ENCODE peak calls at places on chromosomes 12 and 14, in ten cellular contexts. One of them, this sample, is unnamed.

GRCh38 chr12:80937391-80938238 is at the start of gene LIN7A:
- DNase-seq in IMR-90: peak
- DNase-seq in SK-N-SH: peak
- DNase-seq in AG04450: no peak
- DNase-seq in transverse colon: peak
- DNase-seq in heart right ventricle: peak
- DNase-seq in astrocyte: peak
- DNase-seq in GM23338: peak
- DNase-seq in uterus: peak
- DNase-seq in RWPE1: no peak
- DNase-seq in this sample: peak

GRCh38 chr14:24113801-24114535 is 609 bp upstream of the DCAF11 start:
- DNase-seq in GM23338: peak
- DNase-seq in transverse colon: peak
- DNase-seq in SK-N-SH: peak
- DNase-seq in RWPE1: peak
- DNase-seq in AG04450: peak
- DNase-seq in IMR-90: peak
- DNase-seq in astrocyte: peak
- DNase-seq in heart right ventricle: peak
- DNase-seq in uterus: peak
- DNase-seq in this sample: peak

GRCh38 chr12:6341439-6342139 is at the start of gene TNFRSF1A:
- DNase-seq in RWPE1: peak
- DNase-seq in heart right ventricle: peak
- DNase-seq in AG04450: peak
- DNase-seq in transverse colon: peak
- DNase-seq in uterus: peak
- DNase-seq in GM23338: peak
- DNase-seq in astrocyte: peak
- DNase-seq in IMR-90: peak
- DNase-seq in SK-N-SH: peak
- DNase-seq in this sample: peak

GRCh38 chr12:54024127-54024526 is 4.1 kb upstream of the HOXC6 start:
- DNase-seq in astrocyte: no peak
- DNase-seq in AG04450: no peak
- DNase-seq in GM23338: peak
- DNase-seq in SK-N-SH: no peak
- DNase-seq in IMR-90: no peak
- DNase-seq in transverse colon: no peak
- DNase-seq in RWPE1: no peak
- DNase-seq in heart right ventricle: no peak
- DNase-seq in uterus: no peak
- DNase-seq in this sample: no peak

GRCh38 chr12:75155962-75156361 is 53.7 kb downstream of the KCNC2 start:
- DNase-seq in GM23338: no peak
- DNase-seq in astrocyte: no peak
- DNase-seq in RWPE1: no peak
- DNase-seq in IMR-90: no peak
- DNase-seq in transverse colon: no peak
- DNase-seq in AG04450: no peak
- DNase-seq in heart right ventricle: no peak
- DNase-seq in SK-N-SH: no peak
- DNase-seq in uterus: no peak
- DNase-seq in this sample: no peak

GRCh38 chr14:24861083-24861630 is 188.8 kb downstream of the STXBP6 start:
- DNase-seq in RWPE1: peak
- DNase-seq in AG04450: no peak
- DNase-seq in astrocyte: peak
- DNase-seq in transverse colon: no peak
- DNase-seq in uterus: no peak
- DNase-seq in heart right ventricle: no peak
- DNase-seq in GM23338: no peak
- DNase-seq in SK-N-SH: no peak
- DNase-seq in IMR-90: peak
- DNase-seq in this sample: no peak

GRCh38 chr14:50000215-50001145 is 107.6 kb downstream of the ARF6 start:
- DNase-seq in SK-N-SH: peak
- DNase-seq in AG04450: no peak
- DNase-seq in IMR-90: peak
- DNase-seq in RWPE1: peak
- DNase-seq in uterus: peak
- DNase-seq in transverse colon: peak
- DNase-seq in astrocyte: peak
- DNase-seq in GM23338: peak
- DNase-seq in heart right ventricle: peak
- DNase-seq in this sample: peak

GRCh38 chr14:25250516-25250915 is 200.6 kb upstream of the STXBP6 start:
- DNase-seq in RWPE1: no peak
- DNase-seq in uterus: no peak
- DNase-seq in AG04450: no peak
- DNase-seq in GM23338: no peak
- DNase-seq in heart right ventricle: no peak
- DNase-seq in SK-N-SH: no peak
- DNase-seq in IMR-90: no peak
- DNase-seq in transverse colon: no peak
- DNase-seq in astrocyte: no peak
- DNase-seq in this sample: no peak

GRCh38 chr12:69068431-69068830 is 135.5 kb upstream of the CPM start:
- DNase-seq in heart right ventricle: no peak
- DNase-seq in RWPE1: peak
- DNase-seq in AG04450: no peak
- DNase-seq in uterus: no peak
- DNase-seq in SK-N-SH: no peak
- DNase-seq in IMR-90: peak
- DNase-seq in astrocyte: peak
- DNase-seq in transverse colon: peak
- DNase-seq in GM23338: no peak
- DNase-seq in this sample: no peak

GRCh38 chr12:95262808-95263207 is 45.2 kb downstream of the VEZT start:
- DNase-seq in astrocyte: no peak
- DNase-seq in uterus: peak
- DNase-seq in GM23338: no peak
- DNase-seq in IMR-90: peak
- DNase-seq in RWPE1: peak
- DNase-seq in transverse colon: no peak
- DNase-seq in SK-N-SH: no peak
- DNase-seq in AG04450: no peak
- DNase-seq in heart right ventricle: peak
- DNase-seq in this sample: no peak

GRCh38 chr14:57610631-57611030 is 117.0 kb upstream of the CCDC198 start:
- DNase-seq in heart right ventricle: no peak
- DNase-seq in uterus: no peak
- DNase-seq in AG04450: no peak
- DNase-seq in GM23338: no peak
- DNase-seq in SK-N-SH: no peak
- DNase-seq in transverse colon: no peak
- DNase-seq in astrocyte: no peak
- DNase-seq in RWPE1: no peak
- DNase-seq in IMR-90: no peak
- DNase-seq in this sample: no peak

GRCh38 chr12:71719647-71720370 is 33.9 kb downstream of the TMEM19 start:
- DNase-seq in RWPE1: peak
- DNase-seq in transverse colon: no peak
- DNase-seq in uterus: no peak
- DNase-seq in astrocyte: peak
- DNase-seq in SK-N-SH: no peak
- DNase-seq in IMR-90: peak
- DNase-seq in AG04450: no peak
- DNase-seq in GM23338: no peak
- DNase-seq in heart right ventricle: no peak
- DNase-seq in this sample: no peak

GRCh38 chr14:76919811-76920571 is 93.8 kb downstream of the LRRC74A start:
- DNase-seq in GM23338: peak
- DNase-seq in transverse colon: peak
- DNase-seq in IMR-90: peak
- DNase-seq in SK-N-SH: peak
- DNase-seq in AG04450: peak
- DNase-seq in astrocyte: peak
- DNase-seq in RWPE1: peak
- DNase-seq in heart right ventricle: peak
- DNase-seq in uterus: peak
- DNase-seq in this sample: peak

GRCh38 chr12:88310069-88310468 is 168.0 kb downstream of the TMTC3 start:
- DNase-seq in IMR-90: peak
- DNase-seq in heart right ventricle: peak
- DNase-seq in AG04450: no peak
- DNase-seq in RWPE1: no peak
- DNase-seq in SK-N-SH: no peak
- DNase-seq in astrocyte: peak
- DNase-seq in transverse colon: no peak
- DNase-seq in GM23338: no peak
- DNase-seq in uterus: no peak
- DNase-seq in this sample: peak
- H3K27ac ChIP-seq in IMR-90: peak
- H3K27ac ChIP-seq in heart right ventricle: peak
- H3K27ac ChIP-seq in AG04450: no peak
- H3K27ac ChIP-seq in RWPE1: no peak
- H3K27ac ChIP-seq in SK-N-SH: no peak
- H3K27ac ChIP-seq in astrocyte: peak
- H3K27ac ChIP-seq in transverse colon: no peak
- H3K27ac ChIP-seq in GM23338: no peak
- H3K27ac ChIP-seq in uterus: no peak
- H3K27ac ChIP-seq in this sample: no peak

DNA sequence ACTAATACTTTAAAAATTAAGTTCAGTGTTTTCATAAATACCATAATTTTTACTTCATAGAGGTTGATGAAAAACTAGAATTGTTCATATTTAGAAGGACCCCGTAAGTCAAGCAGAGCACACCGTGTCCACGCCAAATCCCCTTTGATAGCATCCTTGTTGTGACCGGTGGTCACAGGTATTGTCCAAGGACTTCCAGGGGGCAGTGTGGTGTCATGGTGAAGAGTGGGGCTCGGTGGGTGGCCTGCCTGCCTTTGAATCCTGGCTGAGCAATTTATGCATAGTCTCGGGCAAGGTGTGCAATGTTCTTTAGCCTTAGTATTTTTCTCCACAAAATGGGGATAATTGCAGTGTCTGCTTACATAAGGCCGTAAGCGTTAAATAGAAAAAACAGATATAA is 169.9 kb downstream of the KTN1 start:
- DNase-seq in GM23338: no peak
- DNase-seq in uterus: no peak
- DNase-seq in astrocyte: no peak
- DNase-seq in SK-N-SH: no peak
- DNase-seq in RWPE1: no peak
- DNase-seq in heart right ventricle: no peak
- DNase-seq in AG04450: no peak
- DNase-seq in IMR-90: no peak
- DNase-seq in transverse colon: no peak
- DNase-seq in this sample: no peak
- TF ChIP-seq CTCF in GM23338: peak
- TF ChIP-seq CTCF in uterus: no peak
- TF ChIP-seq CTCF in astrocyte: no peak
- TF ChIP-seq CTCF in SK-N-SH: no peak
- TF ChIP-seq CTCF in RWPE1: no peak
- TF ChIP-seq CTCF in heart right ventricle: no peak
- TF ChIP-seq CTCF in AG04450: no peak
- TF ChIP-seq CTCF in IMR-90: no peak
- TF ChIP-seq CTCF in transverse colon: no peak
- TF ChIP-seq CTCF in this sample: no peak

DNA sequence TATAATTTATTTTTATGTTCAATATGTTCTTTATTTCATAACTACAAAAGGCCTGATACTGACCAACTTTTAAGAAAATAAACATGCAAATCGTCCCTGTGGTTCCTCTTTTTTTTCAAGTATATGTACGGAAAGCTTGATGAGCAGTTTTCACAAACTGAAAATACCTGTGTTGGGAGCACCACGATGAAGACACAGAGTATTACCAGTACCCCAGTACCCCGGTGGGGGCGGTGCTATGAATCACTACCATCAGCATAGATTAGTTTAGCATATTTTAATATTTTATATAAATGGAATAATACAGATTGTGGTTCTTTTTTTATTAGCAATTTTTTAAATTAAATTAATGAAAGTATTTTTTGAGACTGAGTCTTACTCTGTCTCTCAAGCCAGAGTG is 7.0 kb downstream of the B4GALNT3 start:
- DNase-seq in transverse colon: no peak
- DNase-seq in IMR-90: no peak
- DNase-seq in uterus: no peak
- DNase-seq in GM23338: no peak
- DNase-seq in SK-N-SH: no peak
- DNase-seq in AG04450: no peak
- DNase-seq in RWPE1: no peak
- DNase-seq in astrocyte: no peak
- DNase-seq in heart right ventricle: no peak
- DNase-seq in this sample: no peak
- H3K27ac ChIP-seq in transverse colon: peak
- H3K27ac ChIP-seq in IMR-90: no peak
- H3K27ac ChIP-seq in uterus: no peak
- H3K27ac ChIP-seq in GM23338: no peak
- H3K27ac ChIP-seq in SK-N-SH: no peak
- H3K27ac ChIP-seq in AG04450: no peak
- H3K27ac ChIP-seq in RWPE1: no peak
- H3K27ac ChIP-seq in astrocyte: no peak
- H3K27ac ChIP-seq in heart right ventricle: peak
- H3K27ac ChIP-seq in this sample: no peak

GRCh38 chr12:109934026-109934425 is 34.0 kb downstream of the TCHP start:
- DNase-seq in uterus: no peak
- DNase-seq in SK-N-SH: no peak
- DNase-seq in astrocyte: no peak
- DNase-seq in RWPE1: no peak
- DNase-seq in heart right ventricle: no peak
- DNase-seq in transverse colon: no peak
- DNase-seq in GM23338: peak
- DNase-seq in IMR-90: peak
- DNase-seq in AG04450: peak
- DNase-seq in this sample: no peak
- TF ChIP-seq CTCF in uterus: no peak
- TF ChIP-seq CTCF in SK-N-SH: peak
- TF ChIP-seq CTCF in astrocyte: peak
- TF ChIP-seq CTCF in RWPE1: no peak
- TF ChIP-seq CTCF in heart right ventricle: peak
- TF ChIP-seq CTCF in transverse colon: peak
- TF ChIP-seq CTCF in GM23338: peak
- TF ChIP-seq CTCF in IMR-90: peak
- TF ChIP-seq CTCF in AG04450: peak
- TF ChIP-seq CTCF in this sample: no peak

GRCh38 chr12:97131220-97131981 is 224.3 kb downstream of the NEDD1 start:
- DNase-seq in IMR-90: no peak
- DNase-seq in uterus: no peak
- DNase-seq in GM23338: peak
- DNase-seq in astrocyte: no peak
- DNase-seq in SK-N-SH: no peak
- DNase-seq in AG04450: no peak
- DNase-seq in RWPE1: no peak
- DNase-seq in heart right ventricle: no peak
- DNase-seq in transverse colon: no peak
- DNase-seq in this sample: no peak
- H3K27ac ChIP-seq in IMR-90: no peak
- H3K27ac ChIP-seq in uterus: no peak
- H3K27ac ChIP-seq in GM23338: peak
- H3K27ac ChIP-seq in astrocyte: no peak
- H3K27ac ChIP-seq in SK-N-SH: no peak
- H3K27ac ChIP-seq in AG04450: no peak
- H3K27ac ChIP-seq in RWPE1: no peak
- H3K27ac ChIP-seq in heart right ventricle: no peak
- H3K27ac ChIP-seq in transverse colon: no peak
- H3K27ac ChIP-seq in this sample: no peak